ENCODE peak calls at places on chromosomes 2 and 18, in six cellular contexts. C is HepG2, K is GM12878, L is WTC11, X is H1, G is HCT116. J is an unnamed sample.

GRCh38 chr2:37737507-37737906 is 66.1 kb upstream of the CDC42EP3 start:
- DNase-seq in C (no peak), K (no peak), L (no peak), X (no peak), G (no peak), J (no peak)

GRCh38 chr2:120470041-120470716 is 124.2 kb downstream of the INHBB start:
- DNase-seq in C (peak), K (no peak), L (no peak), X (no peak), G (no peak), J (peak)

GRCh38 chr2:174259981-174260380 is 11.6 kb upstream of the OLA1 start:
- DNase-seq in C (no peak), K (no peak), L (no peak), X (no peak), G (no peak), J (no peak)

GRCh38 chr2:239166201-239166834 is 234.5 kb downstream of the HDAC4 start:
- DNase-seq in C (no peak), K (no peak), L (peak), X (no peak), G (no peak), J (no peak)

GRCh38 chr18:74351354-74351753 is 35.7 kb downstream of the C18orf63 start:
- DNase-seq in C (no peak), K (no peak), L (no peak), X (no peak), G (no peak), J (no peak)

GRCh38 chr2:33034784-33035183 is 88.0 kb downstream of the LTBP1 start:
- DNase-seq in C (no peak), K (no peak), L (no peak), X (no peak), G (no peak), J (no peak)

GRCh38 chr2:60353406-60353800 is 200.1 kb downstream of the BCL11A start:
- DNase-seq in C (no peak), K (no peak), L (peak), X (peak), G (no peak), J (no peak)

GRCh38 chr18:63553117-63553516 is 10.9 kb downstream of the SERPINB12 start:
- DNase-seq in C (no peak), K (no peak), L (no peak), X (no peak), G (peak), J (no peak)

GRCh38 chr2:220687231-220687843 is 884.8 kb downstream of the EPHA4 start:
- DNase-seq in C (peak), K (no peak), L (peak), X (peak), G (peak), J (peak)

GRCh38 chr2:32553829-32554432 is 73.9 kb upstream of the TTC27 start:
- DNase-seq in C (peak), K (peak), L (no peak), X (no peak), G (peak), J (peak)

GRCh38 chr2:94960266-94960665 is 65.2 kb upstream of the MAL start:
- DNase-seq in C (no peak), K (no peak), L (no peak), X (no peak), G (no peak), J (no peak)

GRCh38 chr2:223537669-223538601 is 64.2 kb downstream of the SCG2 start:
- DNase-seq in C (peak), K (no peak), L (no peak), X (no peak), G (no peak), J (no peak)

DNA sequence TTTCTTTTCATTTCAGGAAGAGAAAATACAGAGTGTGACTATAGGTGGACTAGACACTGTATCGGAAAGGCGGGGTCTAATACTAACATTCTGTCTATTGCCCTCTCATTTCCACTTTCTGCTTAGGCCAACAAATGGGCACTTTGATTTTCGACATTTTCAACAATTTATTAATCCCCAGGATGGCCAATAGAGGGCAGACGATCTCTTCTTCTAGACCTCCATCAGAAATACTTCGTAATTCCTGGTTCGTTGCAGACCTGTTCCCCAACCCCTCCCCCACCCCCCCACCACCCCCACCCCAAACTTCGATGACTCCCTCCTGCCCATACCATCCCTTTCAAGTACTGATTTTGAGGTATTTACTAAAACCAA is 3.6 kb upstream of the CRIM1 start:
- DNase-seq in C (peak), K (peak), L (no peak), X (no peak), G (peak), J (no peak)
- TF ChIP-seq MAX in C (no peak), K (no peak), L (no peak), X (no peak), G (no peak), J (no peak)

GRCh38 chr2:169018390-169018789 is 12.7 kb downstream of the ABCB11 start:
- DNase-seq in C (no peak), K (no peak), L (no peak), X (no peak), G (no peak), J (no peak)
- TF ChIP-seq MAX in C (no peak), K (no peak), L (no peak), X (no peak), G (no peak), J (no peak)

GRCh38 chr2:46554381-46554780 is 75.0 kb downstream of the TMEM247 start:
- DNase-seq in C (no peak), K (no peak), L (no peak), X (no peak), G (no peak), J (no peak)
- TF ChIP-seq MAX in C (no peak), K (no peak), L (no peak), X (no peak), G (no peak), J (no peak)

GRCh38 chr18:21180588-21180987 is 61.4 kb upstream of the GREB1L start:
- DNase-seq in C (no peak), K (no peak), L (no peak), X (no peak), G (no peak), J (no peak)

GRCh38 chr18:21179590-21180220 is 62.3 kb upstream of the GREB1L start:
- DNase-seq in C (peak), K (peak), L (peak), X (peak), G (peak), J (peak)

GRCh38 chr18:21184396-21184996 is 57.5 kb upstream of the GREB1L start:
- DNase-seq in C (no peak), K (no peak), L (no peak), X (no peak), G (no peak), J (no peak)

GRCh38 chr18:21183670-21184069 is 58.4 kb upstream of the GREB1L start:
- DNase-seq in C (peak), K (no peak), L (no peak), X (no peak), G (no peak), J (no peak)

GRCh38 chr18:21181763-21182162 is 60.3 kb upstream of the GREB1L start:
- DNase-seq in C (no peak), K (no peak), L (no peak), X (no peak), G (no peak), J (no peak)
- TF ChIP-seq MAX in C (no peak), K (no peak), L (no peak), X (no peak), G (no peak), J (no peak)

GRCh38 chr2:236555486-236555885 is 14.1 kb upstream of the ACKR3 start:
- DNase-seq in C (no peak), K (no peak), L (no peak), X (no peak), G (no peak), J (no peak)
- TF ChIP-seq MAX in C (no peak), K (no peak), L (no peak), X (no peak), G (no peak), J (no peak)